ENCODE peak calls at places on chromosome 12, in ten cellular contexts. R is fibroblast of lung; V is lower lobe of right lung; O is mammary epithelial cell; T is ovary; H is CD4-positive, alpha-beta memory T cell; C is cardiac muscle cell; L is CD4-positive, alpha-beta T cell; Z is breast epithelium; S is hepatocyte. K is an unnamed sample.

GRCh38 chr12:94148841-94149780 is 734 bp downstream of the PLXNC1 start:
- DNase-seq in V (peak; percentile 71), Z (no peak), L (peak; percentile 33), S (peak; percentile 79), C (peak; percentile 72), O (peak; percentile 17), T (peak; percentile 58), R (peak; percentile 41), H (peak; percentile 48), K (no peak)

GRCh38 chr12:176321-177181 is 37.4 kb downstream of the SLC6A12 start:
- DNase-seq in O (peak; percentile 28), R (peak; percentile 72), C (peak; percentile 43), L (no peak), T (no peak), S (peak; percentile 72), H (no peak), Z (no peak), V (no peak), K (no peak)

GRCh38 chr12:53726342-53726741 is 910 bp downstream of the CALCOCO1 start:
- DNase-seq in L (no peak), S (no peak), O (peak; percentile 15), V (no peak), T (no peak), R (no peak), H (no peak), C (no peak), Z (no peak), K (no peak)

GRCh38 chr12:110117948-110118685 is 6.0 kb upstream of the IFT81 start:
- DNase-seq in Z (no peak), L (no peak), T (no peak), H (no peak), C (no peak), R (no peak), O (no peak), S (no peak), V (no peak), K (peak; percentile 2)

GRCh38 chr12:54958048-54958658 is 26.4 kb downstream of the TESPA1 start:
- DNase-seq in V (no peak), C (peak; percentile 83), H (peak; percentile 55), L (no peak), R (peak; percentile 49), Z (no peak), S (peak; percentile 77), T (peak; percentile 16), O (peak; percentile 50), K (peak; percentile 9)

GRCh38 chr12:109679716-109680520 is 33.7 kb upstream of the FAM222A start:
- DNase-seq in S (no peak), H (no peak), R (no peak), O (no peak), T (no peak), C (no peak), Z (no peak), V (no peak), L (no peak), K (no peak)

GRCh38 chr12:114240288-114240687 is 165.7 kb downstream of the TBX5 start:
- DNase-seq in L (no peak), H (no peak), R (no peak), C (no peak), T (no peak), V (no peak), S (no peak), O (no peak), Z (no peak), K (no peak)

GRCh38 chr12:124484526-124484953 is 82.9 kb downstream of the NCOR2 start:
- DNase-seq in C (no peak), Z (no peak), T (no peak), H (peak; percentile 6), S (no peak), R (no peak), L (no peak), V (no peak), O (no peak), K (no peak)

GRCh38 chr12:47636908-47637780 is 68.7 kb downstream of the RPAP3 start:
- DNase-seq in Z (no peak), C (peak; percentile 26), O (peak; percentile 73), H (peak; percentile 14), L (no peak), R (no peak), S (peak; percentile 13), T (no peak), V (peak; percentile 79), K (no peak)

GRCh38 chr12:3398196-3398789 is 92.7 kb upstream of the PRMT8 start:
- DNase-seq in O (peak; percentile 17), H (no peak), T (no peak), V (no peak), C (no peak), R (no peak), L (no peak), S (no peak), Z (no peak), K (no peak)

DNA sequence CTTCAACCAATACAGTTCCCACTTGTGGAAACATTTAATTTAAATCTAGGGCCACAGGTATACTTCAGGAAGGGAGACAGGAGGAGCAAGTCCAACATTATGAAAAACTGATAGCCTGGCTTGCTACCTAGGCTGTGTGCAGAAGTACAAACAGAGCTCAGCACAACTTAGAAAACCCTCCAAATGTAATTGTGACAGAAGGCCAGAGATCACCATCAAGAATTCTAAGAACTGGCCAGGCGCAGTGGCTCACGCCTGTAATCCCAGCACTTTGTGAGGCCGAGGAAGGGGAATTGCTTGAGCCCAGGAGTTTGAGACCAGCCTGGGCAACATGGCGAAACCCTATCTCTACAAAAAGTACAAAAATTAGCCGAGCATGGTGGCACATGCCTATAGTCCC is 14.1 kb downstream of the ATP2B1 start:
- DNase-seq in S (no peak), L (no peak), V (no peak), Z (no peak), H (no peak), O (no peak), C (no peak), R (no peak), T (no peak), K (no peak)
- H3K27ac ChIP-seq in S (no peak overlapping the region), L (no peak overlapping the region), V (no peak overlapping the region), Z (no peak overlapping the region), H (no peak overlapping the region), O (no peak overlapping the region), C (no peak overlapping the region), R (no peak overlapping the region), T (no peak overlapping the region), K (no peak overlapping the region)

DNA sequence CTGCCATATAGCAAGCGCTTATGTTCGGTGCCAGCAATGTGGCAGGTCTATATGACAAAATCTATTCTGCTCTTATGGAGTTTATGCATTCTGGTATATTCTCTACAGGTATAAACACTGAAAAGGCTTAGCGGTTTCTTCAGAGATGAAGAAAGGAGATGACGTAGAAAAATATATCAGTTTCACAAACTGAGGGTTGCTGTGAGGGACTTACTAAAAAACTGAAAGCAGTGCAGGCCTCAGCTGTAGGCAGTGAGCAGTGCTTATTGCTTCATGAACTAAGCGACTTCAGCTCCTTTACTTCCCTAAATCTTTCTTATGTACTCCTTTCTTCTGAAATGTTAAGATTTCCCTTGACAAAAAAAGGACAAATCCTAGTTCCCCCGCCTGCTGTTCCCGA is 4.5 kb downstream of the DDX47 start:
- DNase-seq in H (no peak), R (no peak), O (no peak), Z (no peak), T (no peak), C (no peak), S (no peak), L (no peak), V (no peak), K (no peak)
- H3K27ac ChIP-seq in H (no peak overlapping the region), R (no peak overlapping the region), O (no peak overlapping the region), Z (no peak overlapping the region), T (no peak overlapping the region), C (no peak overlapping the region), S (no peak overlapping the region), L (no peak overlapping the region), V (no peak overlapping the region), K (no peak overlapping the region)

DNA sequence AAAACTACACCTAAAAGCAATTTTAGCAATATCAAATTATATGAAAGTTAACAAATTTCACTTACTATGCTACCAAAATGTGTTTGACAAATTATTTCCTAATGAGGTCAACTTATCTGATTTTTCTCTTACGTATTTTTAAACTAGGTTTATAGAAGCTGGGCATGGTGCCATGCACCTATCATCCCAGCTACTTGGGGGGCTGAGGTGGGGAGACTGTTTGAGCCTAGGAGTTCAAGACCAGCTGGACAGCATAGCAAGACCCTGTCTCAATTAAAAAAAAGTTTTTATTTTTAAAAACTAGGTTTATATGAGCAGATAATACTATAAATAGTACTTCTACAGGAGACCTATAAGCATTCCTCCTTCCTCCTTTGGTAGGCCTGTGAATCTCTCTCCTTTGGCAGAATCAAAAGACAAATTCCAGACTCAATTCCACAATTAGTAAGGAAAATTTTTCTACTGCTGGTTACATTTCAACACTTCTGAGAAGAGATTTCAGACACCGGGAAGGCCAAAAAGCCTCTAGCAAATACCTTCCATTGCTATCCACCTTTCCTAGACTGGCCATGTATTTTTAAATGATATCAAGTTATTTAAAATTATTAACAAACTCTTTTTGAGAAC is 34.5 kb downstream of the CDK17 start:
- DNase-seq in S (no peak), C (peak; percentile 59), O (no peak), R (peak; percentile 58), L (no peak), T (no peak), Z (no peak), V (no peak), H (no peak), K (no peak)
- H3K27ac ChIP-seq in S (no peak overlapping the region), C (no peak overlapping the region), O (no peak overlapping the region), R (no peak overlapping the region), L (no peak overlapping the region), T (no peak overlapping the region), Z (peak overlapping the region; percentile 62), V (no peak overlapping the region), H (no peak overlapping the region), K (no peak overlapping the region)

GRCh38 chr12:46490635-46491034 is 118.1 kb upstream of the SLC38A2 start:
- DNase-seq in S (no peak), C (peak; percentile 72), T (no peak), H (no peak), R (peak; percentile 27), O (no peak), Z (no peak), V (no peak), L (no peak), K (no peak)

GRCh38 chr12:46489951-46490388 is 117.4 kb upstream of the SLC38A2 start:
- DNase-seq in O (peak; percentile 84), Z (no peak), C (peak; percentile 48), S (no peak), T (no peak), H (no peak), V (no peak), L (no peak), R (peak; percentile 45), K (no peak)

GRCh38 chr12:46493352-46494209 is 121.0 kb upstream of the SLC38A2 start:
- DNase-seq in Z (no peak), S (no peak), C (no peak), O (no peak), L (no peak), H (no peak), V (no peak), T (no peak), R (no peak), K (no peak)

GRCh38 chr12:46492471-46493351 is 120.1 kb upstream of the SLC38A2 start:
- DNase-seq in C (peak; percentile 88), L (no peak), T (no peak), H (no peak), Z (no peak), V (no peak), R (peak; percentile 95), O (peak; percentile 85), S (peak; percentile 80), K (no peak)

DNA sequence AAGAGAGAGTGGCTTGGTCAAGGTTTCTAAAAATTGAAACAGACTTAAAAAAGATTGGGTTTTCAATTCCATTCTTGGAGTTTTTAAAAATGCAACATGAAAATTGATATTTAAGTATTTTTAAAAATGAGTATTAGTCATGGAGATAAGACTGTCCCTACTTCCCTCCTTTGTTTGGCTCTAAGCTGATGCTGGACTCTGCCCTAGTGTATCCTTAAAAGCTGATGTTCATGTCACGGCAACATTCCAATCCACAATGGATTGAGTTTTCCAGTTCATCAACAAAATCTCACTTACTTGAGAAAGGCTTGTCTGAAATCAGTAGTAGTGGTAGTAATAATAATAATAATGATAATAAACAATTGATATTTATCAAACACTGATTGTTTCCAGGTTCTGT is 119.0 kb upstream of the SLC38A2 start:
- DNase-seq in L (no peak), V (no peak), S (no peak), Z (no peak), O (no peak), T (no peak), C (peak; percentile 54), H (no peak), R (peak; percentile 19), K (no peak)
- H3K27ac ChIP-seq in L (no peak overlapping the region), V (no peak overlapping the region), S (peak overlapping the region; percentile 79), Z (no peak overlapping the region), O (peak overlapping the region; percentile 94), T (no peak overlapping the region), C (no peak overlapping the region), H (no peak overlapping the region), R (peak overlapping the region; percentile 62), K (no peak overlapping the region)

K was measured in substantia nigra.